ENCODE peak calls at places on chromosomes 13 and 19, in eight cellular contexts. Q is GM06990, L is EL, Z is MCF 10A, I is GM04504, R is skeletal muscle cell, T is dermis blood vessel endothelial cell, W is T-cell. X is an unnamed sample.

GRCh38 chr13:24251525-24251924 is 57.9 kb upstream of the C1QTNF9 start:
- DNase-seq in Q (no peak), L (no peak), Z (no peak), I (no peak), R (no peak), T (no peak), W (peak), X (no peak)

GRCh38 chr13:30033681-30034447 is 183.4 kb upstream of the UBL3 start:
- DNase-seq in Q (no peak), L (peak), Z (peak), I (peak), R (peak), T (no peak), W (no peak), X (peak)

GRCh38 chr13:25420161-25420560 is 48.4 kb downstream of the ATP8A2 start:
- DNase-seq in Q (no peak), L (no peak), Z (no peak), I (no peak), R (no peak), T (no peak), W (no peak), X (no peak)

GRCh38 chr13:88919970-88920628 is 1248.9 kb downstream of the SLITRK5 start:
- DNase-seq in Q (no peak), L (no peak), Z (no peak), I (no peak), R (no peak), T (no peak), W (no peak), X (no peak)

GRCh38 chr13:67156718-67157049 is 73.5 kb downstream of the PCDH9 start:
- DNase-seq in Q (no peak), L (no peak), Z (no peak), I (no peak), R (no peak), T (no peak), W (no peak), X (no peak)

GRCh38 chr19:42185281-42185680 is 32.2 kb downstream of the DEDD2 start:
- DNase-seq in Q (no peak), L (peak), Z (no peak), I (no peak), R (no peak), T (no peak), W (peak), X (no peak)

GRCh38 chr13:61247149-61247936 is 168.3 kb downstream of the PCDH20 start:
- DNase-seq in Q (peak), L (no peak), Z (no peak), I (no peak), R (no peak), T (no peak), W (no peak), X (no peak)

GRCh38 chr13:39370554-39370953 is 232.4 kb downstream of the LHFPL6 start:
- DNase-seq in Q (no peak), L (no peak), Z (no peak), I (peak), R (no peak), T (no peak), W (no peak), X (no peak)

GRCh38 chr19:29798783-29799182 is 13.0 kb upstream of the CCNE1 start:
- DNase-seq in Q (no peak), L (peak), Z (no peak), I (peak), R (peak), T (no peak), W (no peak), X (no peak)

GRCh38 chr13:31945202-31945978 is 86.2 kb upstream of the FRY start:
- DNase-seq in Q (no peak), L (peak), Z (peak), I (peak), R (peak), T (no peak), W (no peak), X (peak)

GRCh38 chr19:1049841-1050240 is 9.9 kb downstream of the ABCA7 start:
- DNase-seq in Q (no peak), L (no peak), Z (no peak), I (no peak), R (no peak), T (no peak), W (no peak), X (no peak)

GRCh38 chr13:90238433-90238832 is 1109.1 kb upstream of the MIR17HG start:
- DNase-seq in Q (no peak), L (peak), Z (peak), I (no peak), R (peak), T (no peak), W (no peak), X (no peak)

GRCh38 chr13:42038661-42039456 is 9.6 kb upstream of the DGKH start:
- DNase-seq in Q (no peak), L (no peak), Z (no peak), I (peak), R (no peak), T (no peak), W (no peak), X (no peak)

GRCh38 chr19:55644191-55644833 is 863 bp downstream of the ZNF581 start:
- DNase-seq in Q (no peak), L (no peak), Z (no peak), I (no peak), R (no peak), T (no peak), W (no peak), X (no peak)

GRCh38 chr13:30486230-30487074 is 20.7 kb upstream of the HMGB1 start:
- DNase-seq in Q (no peak), L (no peak), Z (no peak), I (no peak), R (no peak), T (no peak), W (no peak), X (no peak)

X was measured in LoVo.